ENCODE peak calls at places on chromosome 20, in four cellular contexts. G, R, Z and M are unnamed samples.

GRCh38 chr20:7347409-7347808 is 579.9 kb downstream of the BMP2 start:
- DNase-seq in G (no peak), R (no peak), Z (no peak), M (no peak)

GRCh38 chr20:10769700-10770099 is 95.9 kb upstream of the JAG1 start:
- DNase-seq in G (no peak), R (no peak), Z (peak), M (no peak)

GRCh38 chr20:50346372-50347347 is 156.0 kb downstream of the CEBPB start:
- DNase-seq in G (peak), R (no peak), Z (peak), M (peak)

GRCh38 chr20:4708036-4708435 is 13.7 kb upstream of the PRND start:
- DNase-seq in G (no peak), R (no peak), Z (no peak), M (no peak)

GRCh38 chr20:32470025-32470861 is 112.1 kb downstream of the ASXL1 start:
- DNase-seq in G (no peak), R (peak), Z (peak), M (peak)

GRCh38 chr20:47273591-47274235 is 82.8 kb downstream of the ZMYND8 start:
- DNase-seq in G (no peak), R (no peak), Z (no peak), M (no peak)

GRCh38 chr20:5835234-5835845 is 85.1 kb downstream of the SHLD1 start:
- DNase-seq in G (peak), R (no peak), Z (peak), M (peak)

GRCh38 chr20:51985013-51985415 is 182.7 kb upstream of the SALL4 start:
- DNase-seq in G (no peak), R (no peak), Z (peak), M (peak)

GRCh38 chr20:57374931-57375651 is 16.1 kb upstream of the RBM38 start:
- DNase-seq in G (no peak), R (no peak), Z (no peak), M (no peak)

GRCh38 chr20:38165089-38165965 is at the start of gene TGM2:
- DNase-seq in G (peak), R (peak), Z (peak), M (peak)

GRCh38 chr20:16412896-16413295 is 160.4 kb downstream of the KIF16B start:
- DNase-seq in G (no peak), R (no peak), Z (no peak), M (no peak)

GRCh38 chr20:62027116-62027515 is 38.6 kb downstream of the TAF4 start:
- DNase-seq in G (no peak), R (no peak), Z (peak), M (no peak)

GRCh38 chr20:62026564-62026856 is 39.2 kb downstream of the TAF4 start:
- DNase-seq in G (no peak), R (no peak), Z (no peak), M (no peak)

GRCh38 chr20:62025394-62025793 is 40.3 kb downstream of the TAF4 start:
- DNase-seq in G (no peak), R (no peak), Z (peak), M (no peak)

GRCh38 chr20:62027698-62028321 is 37.9 kb downstream of the TAF4 start:
- DNase-seq in G (no peak), R (no peak), Z (no peak), M (no peak)

GRCh38 chr20:62025832-62026563 is 39.7 kb downstream of the TAF4 start:
- DNase-seq in G (no peak), R (no peak), Z (peak), M (no peak)
- TF ChIP-seq CTCF in G (peak), R (no peak), Z (peak), M (no peak)

GRCh38 chr20:44521484-44522481 is at the start of gene SERINC3:
- DNase-seq in G (peak), R (peak), Z (peak), M (peak)
- TF ChIP-seq CTCF in G (peak), R (no peak), Z (peak), M (no peak)

DNA sequence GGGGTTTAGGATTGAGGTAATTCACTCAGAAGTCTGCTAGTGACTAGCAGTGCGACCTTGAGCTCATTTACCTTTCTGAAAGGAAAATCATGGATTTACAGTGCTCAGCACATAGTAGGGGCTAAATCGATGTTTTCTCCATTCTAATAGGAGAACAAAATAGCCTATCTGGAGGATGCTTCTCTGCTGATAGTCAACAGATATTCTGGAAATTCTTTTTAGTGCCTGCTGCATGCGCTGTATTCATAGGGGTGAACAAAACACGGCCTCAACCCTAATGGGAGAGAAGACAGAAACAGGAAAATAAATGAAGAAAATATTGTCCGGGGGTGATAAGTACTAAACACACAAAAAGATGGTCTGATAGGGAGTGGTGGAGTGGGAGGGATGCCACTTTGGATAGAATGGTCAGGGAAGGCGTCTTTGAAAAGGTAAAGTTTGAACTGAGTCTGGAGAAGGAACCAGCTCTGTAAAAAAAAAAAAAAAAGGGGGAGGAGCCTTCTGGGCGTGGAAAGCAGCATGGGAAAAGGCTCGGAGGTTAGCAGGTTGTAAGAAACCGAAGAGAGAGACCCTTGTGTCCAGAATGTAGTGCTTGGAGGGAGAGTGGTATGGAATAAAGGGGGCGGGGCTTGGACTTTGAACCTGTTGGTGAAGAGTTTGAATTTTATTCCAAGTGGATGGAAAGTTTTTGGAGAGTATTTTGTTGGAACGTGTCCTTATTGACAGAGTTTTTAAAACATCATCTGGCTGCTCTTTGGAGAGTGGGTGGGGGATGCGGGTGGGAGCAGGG is 1.7 kb downstream of the CHMP4B start:
- DNase-seq in G (no peak), R (no peak), Z (no peak), M (peak)
- TF ChIP-seq CTCF in G (no peak), R (no peak), Z (no peak), M (no peak)

DNA sequence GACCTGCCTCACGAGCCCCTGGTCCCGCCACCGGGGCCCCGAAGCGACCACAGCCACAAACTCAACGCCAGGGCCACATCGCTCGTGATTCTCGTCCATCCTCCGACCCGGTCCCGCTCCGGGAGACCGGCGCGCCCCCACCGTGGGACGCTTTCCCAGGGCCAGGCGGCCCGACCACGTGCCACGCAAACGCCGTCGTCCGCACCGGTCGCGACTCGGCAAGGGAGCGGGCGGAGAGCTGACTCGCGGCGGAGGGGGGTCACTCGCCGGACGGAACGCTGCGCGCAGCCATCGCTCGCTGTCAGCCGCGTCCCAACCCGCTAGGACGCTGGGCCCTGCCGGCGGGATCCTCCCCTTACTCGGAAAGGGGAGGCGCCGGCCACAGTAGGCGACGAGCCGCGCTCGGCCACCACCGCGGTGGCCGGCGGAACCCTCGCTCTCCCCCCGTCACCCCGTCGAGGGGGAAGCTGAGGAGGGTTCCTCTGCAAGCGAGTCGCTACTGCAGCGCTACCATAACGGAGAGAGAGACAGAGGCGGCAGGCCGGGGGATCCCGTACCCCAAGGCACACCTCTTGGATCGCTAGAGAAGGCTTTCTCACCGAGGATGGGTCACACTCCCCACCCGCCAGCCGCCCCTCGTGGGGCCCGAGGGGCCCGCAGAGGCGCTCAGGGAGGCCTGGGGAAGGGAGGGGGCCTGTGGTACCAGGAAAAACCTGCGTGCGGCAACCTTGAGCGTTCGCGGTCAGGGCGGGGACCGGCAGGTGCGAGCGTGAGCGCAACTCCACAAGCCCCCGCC is 511.8 kb upstream of the ZNF337 start:
- DNase-seq in G (peak), R (peak), Z (no peak), M (no peak)
- TF ChIP-seq CTCF in G (no peak), R (no peak), Z (no peak), M (no peak)

DNA sequence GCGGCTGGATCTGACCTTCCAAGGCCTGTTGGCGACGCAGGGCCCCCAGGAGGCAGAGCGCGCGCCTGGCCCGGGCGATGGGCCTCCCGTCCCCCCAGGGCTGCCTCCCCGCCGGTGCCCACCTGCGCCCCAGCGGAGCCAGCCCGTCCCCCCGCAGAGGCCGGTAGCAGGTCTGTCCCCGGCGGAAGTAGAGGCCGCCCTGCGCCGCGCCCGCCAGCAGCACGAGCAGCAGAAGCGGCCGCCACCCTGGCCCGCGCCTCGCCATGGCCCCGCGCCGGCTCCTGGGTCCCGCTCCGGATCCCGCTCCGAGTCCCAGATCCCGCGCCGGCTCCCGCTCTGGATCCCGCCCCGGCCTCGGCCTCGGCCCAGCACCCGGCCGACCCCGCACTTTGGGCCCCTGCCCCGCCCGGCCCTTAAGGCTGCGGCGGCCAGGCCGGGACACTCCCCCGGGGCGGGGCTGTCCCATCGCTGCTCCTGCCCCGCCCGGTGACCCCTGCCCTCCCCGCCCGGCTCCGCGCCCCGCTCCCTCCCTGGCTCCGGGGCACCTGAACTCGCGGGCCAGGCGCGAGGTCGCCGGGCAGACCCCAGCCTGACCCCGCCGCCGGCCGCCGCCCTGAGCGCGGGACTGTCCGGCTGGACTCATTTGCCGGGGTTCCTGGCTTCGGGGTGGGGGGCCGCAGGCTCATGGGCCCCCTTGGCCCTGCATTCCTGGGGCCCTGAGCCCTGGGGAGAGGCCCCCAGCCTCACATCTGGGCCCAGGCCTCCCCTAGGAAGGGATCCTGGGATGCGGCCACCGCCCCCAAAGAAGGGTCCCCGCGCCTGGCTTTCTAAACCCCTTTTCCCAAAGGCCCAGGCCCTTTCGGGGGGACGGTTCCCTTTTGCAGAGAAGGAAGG is at the start of gene CTSZ:
- DNase-seq in G (peak), R (peak), Z (no peak), M (peak)
- TF ChIP-seq CTCF in G (no peak), R (no peak), Z (no peak), M (no peak)

DNA sequence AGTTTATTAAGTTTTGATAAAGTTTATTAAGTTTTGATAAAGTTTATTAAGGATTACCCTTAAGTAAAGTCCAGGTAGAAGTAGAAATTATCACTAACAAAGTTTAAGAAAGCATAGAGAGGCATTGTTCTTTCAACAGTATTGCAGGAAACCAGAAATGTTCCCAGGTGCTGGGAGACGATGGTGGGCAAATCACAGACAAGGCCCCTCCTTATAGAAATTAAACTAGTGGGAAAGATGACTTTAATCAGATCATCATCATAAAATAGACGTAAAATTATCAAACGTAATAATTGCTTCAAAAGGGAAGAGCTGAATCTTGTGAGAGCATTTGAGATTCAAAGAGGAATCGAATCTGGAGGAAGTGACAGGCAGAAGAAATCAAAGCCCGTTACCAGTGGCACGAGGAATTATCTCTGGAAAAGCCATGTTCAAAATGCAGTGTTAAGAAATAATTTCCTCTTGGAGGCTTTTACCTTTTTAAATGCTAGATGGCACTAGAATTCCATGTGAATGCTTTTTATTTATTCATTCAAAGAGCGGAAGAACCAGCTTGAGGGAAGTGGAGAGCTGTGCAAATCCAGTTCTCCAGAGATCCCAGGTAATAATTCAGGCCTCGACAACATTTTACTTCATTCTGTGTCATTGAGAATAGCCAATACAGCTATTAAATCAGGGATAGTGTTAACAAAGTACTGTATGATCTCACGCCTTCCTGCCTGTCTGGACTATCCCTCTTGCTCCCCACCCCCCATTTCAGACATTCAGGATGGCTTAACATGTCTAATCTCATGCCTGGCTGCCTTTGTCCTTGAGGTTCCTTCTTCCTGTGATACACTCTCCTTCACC is 1.0 kb upstream of the APMAP start:
- DNase-seq in G (no peak), R (no peak), Z (no peak), M (no peak)
- TF ChIP-seq CTCF in G (peak), R (no peak), Z (peak), M (no peak)

GRCh38 chr20:59439243-59439642 is 138.8 kb downstream of the EDN3 start:
- DNase-seq in G (no peak), R (no peak), Z (no peak), M (peak)
- TF ChIP-seq CTCF in G (no peak), R (no peak), Z (no peak), M (no peak)

DNA sequence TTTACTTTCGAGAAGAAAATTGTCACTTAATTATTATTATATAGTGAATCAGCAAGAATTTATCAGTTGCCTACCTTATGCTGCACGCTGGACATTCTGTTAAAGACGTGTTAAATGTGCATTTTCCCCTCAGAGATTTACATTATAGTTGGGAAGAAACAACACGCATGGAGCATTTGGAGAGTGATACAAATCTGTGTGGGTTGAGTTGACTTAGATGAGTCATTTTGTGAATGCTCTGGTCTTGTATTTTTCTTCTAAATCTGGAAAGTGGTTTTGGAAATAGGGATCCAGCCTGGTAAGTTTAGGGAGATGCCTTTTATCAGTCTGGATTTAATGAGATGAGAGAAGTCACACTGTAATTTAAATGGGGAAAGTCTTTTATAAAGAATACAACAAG is 24.0 kb upstream of the SMIM26 start:
- DNase-seq in G (no peak), R (no peak), Z (no peak), M (no peak)
- TF ChIP-seq CTCF in G (no peak), R (no peak), Z (no peak), M (no peak)

GRCh38 chr20:49277786-49278035 is 146 bp downstream of the ZNFX1 start:
- DNase-seq in G (no peak), R (no peak), Z (no peak), M (no peak)

GRCh38 chr20:49276895-49277785 is 717 bp downstream of the ZNFX1 start:
- DNase-seq in G (peak), R (peak), Z (no peak), M (no peak)

GRCh38 chr20:49278817-49279676 is 1.2 kb upstream of the ZNFX1 start:
- DNase-seq in G (no peak), R (peak), Z (no peak), M (no peak)

GRCh38 chr20:49279677-49280462 is 2.0 kb upstream of the ZNFX1 start:
- DNase-seq in G (no peak), R (no peak), Z (no peak), M (no peak)

GRCh38 chr20:49278036-49278816 is at the start of gene ZNFX1:
- DNase-seq in G (peak), R (peak), Z (peak), M (peak)
- TF ChIP-seq CTCF in G (no peak), R (no peak), Z (no peak), M (no peak)